ENCODE peak calls at places on chromosomes 12 and 14, in nine cellular contexts. O is NCI-H446; G is left kidney; K is nephron progenitor cell; Y is H1; T is GM13976; C is KG1; P is naive thymus-derived CD8-positive, alpha-beta T cell; V is BJ. Q is an unnamed sample.

GRCh38 chr12:130186101-130186465 is 23.8 kb downstream of the FZD10 start:
- DNase-seq in K (no peak), T (no peak), Y (no peak), O (no peak), V (no peak), G (peak), P (no peak), C (no peak), Q (no peak)

GRCh38 chr14:57732886-57733285 is 133.0 kb downstream of the SLC35F4 start:
- DNase-seq in V (no peak), Y (no peak), G (peak), O (no peak), K (no peak), C (no peak), T (no peak), P (no peak), Q (no peak)

GRCh38 chr12:123485756-123486155 is 27.8 kb downstream of the SNRNP35 start:
- DNase-seq in O (no peak), V (no peak), P (no peak), G (no peak), C (no peak), T (no peak), Y (no peak), K (no peak), Q (no peak)

GRCh38 chr12:29519585-29520182 is 22.2 kb upstream of the OVCH1 start:
- DNase-seq in Y (no peak), T (peak), O (no peak), G (peak), C (no peak), K (peak), P (no peak), V (no peak), Q (peak)

GRCh38 chr12:79411791-79412190 is 279.0 kb downstream of the PAWR start:
- DNase-seq in K (no peak), O (no peak), C (no peak), Y (no peak), G (no peak), V (no peak), T (no peak), P (no peak), Q (no peak)

GRCh38 chr12:52446346-52447045 is 5.5 kb downstream of the KRT6B start:
- DNase-seq in K (no peak), P (no peak), Y (no peak), O (no peak), T (no peak), C (no peak), G (no peak), V (no peak), Q (no peak)

GRCh38 chr14:97644365-97644764 is 847.2 kb downstream of the VRK1 start:
- DNase-seq in C (no peak), T (no peak), O (no peak), K (no peak), V (no peak), Y (no peak), G (no peak), P (no peak), Q (no peak)

GRCh38 chr12:3196488-3196887 is 119.3 kb downstream of the TSPAN9 start:
- DNase-seq in Y (no peak), C (no peak), G (no peak), T (no peak), V (no peak), P (no peak), O (no peak), K (no peak), Q (no peak)

GRCh38 chr12:27396416-27396815 is 50.1 kb upstream of the SMCO2 start:
- DNase-seq in O (no peak), C (no peak), T (no peak), V (no peak), G (peak), K (no peak), P (no peak), Y (no peak), Q (no peak)

GRCh38 chr12:8860165-8860961 is 37.9 kb downstream of the A2ML1 start:
- DNase-seq in C (no peak), O (no peak), K (peak), V (no peak), G (peak), T (peak), P (no peak), Y (peak), Q (no peak)

GRCh38 chr14:75162631-75163030 is 13.8 kb downstream of the TMED10 start:
- DNase-seq in K (no peak), V (no peak), T (no peak), C (no peak), P (no peak), G (no peak), O (no peak), Y (no peak), Q (no peak)

GRCh38 chr14:83023369-83023768 is 1489.7 kb upstream of the SEL1L start:
- DNase-seq in C (no peak), K (no peak), Y (no peak), O (no peak), G (no peak), V (no peak), T (no peak), P (no peak), Q (no peak)

GRCh38 chr14:100486025-100486828 is 101.0 kb downstream of the BEGAIN start:
- DNase-seq in O (peak), C (peak), K (peak), T (peak), V (peak), G (peak), Y (peak), P (peak), Q (peak)

GRCh38 chr14:95833429-95833828 is 43.2 kb upstream of the TUNAR start:
- DNase-seq in V (no peak), O (no peak), C (no peak), T (no peak), G (no peak), P (no peak), K (no peak), Y (no peak), Q (no peak)

GRCh38 chr12:39503445-39503844 is 60.5 kb upstream of the KIF21A start:
- DNase-seq in G (no peak), P (no peak), Y (no peak), K (no peak), O (no peak), T (no peak), C (no peak), V (no peak), Q (no peak)

GRCh38 chr14:103121161-103121845 is 2.0 kb upstream of the TNFAIP2 start:
- DNase-seq in V (no peak), K (no peak), G (no peak), T (no peak), O (no peak), C (no peak), Y (no peak), P (no peak), Q (no peak)

GRCh38 chr14:37584211-37585100 is 10.6 kb downstream of the FOXA1 start:
- DNase-seq in O (no peak), Y (no peak), T (peak), C (no peak), K (peak), P (no peak), G (peak), V (no peak), Q (no peak)

GRCh38 chr12:54352022-54352531 is 12.2 kb downstream of the GPR84 start:
- DNase-seq in O (no peak), Y (peak), V (no peak), T (no peak), G (peak), K (peak), C (no peak), P (peak), Q (no peak)

GRCh38 chr12:92927055-92927435 is 2.0 kb downstream of the EEA1 start:
- DNase-seq in Y (no peak), C (no peak), V (no peak), T (peak), K (no peak), P (no peak), G (peak), O (no peak), Q (peak)

GRCh38 chr12:4438834-4439596 is 6.6 kb downstream of the FGF6 start:
- DNase-seq in C (no peak), P (no peak), V (no peak), K (no peak), T (no peak), G (no peak), O (no peak), Y (no peak), Q (no peak)

GRCh38 chr12:27334052-27334720 is 1.6 kb downstream of the BMAL2 start:
- DNase-seq in K (no peak), P (no peak), V (no peak), T (peak), Y (no peak), C (no peak), O (no peak), G (peak), Q (no peak)

GRCh38 chr12:64877363-64878004 is 53.0 kb downstream of the TBC1D30 start:
- DNase-seq in C (no peak), P (no peak), V (no peak), G (no peak), O (no peak), Y (no peak), T (peak), K (no peak), Q (no peak)

GRCh38 chr12:57096099-57096572 is 7.2 kb downstream of the NAB2 start:
- DNase-seq in K (no peak), G (peak), V (no peak), Y (no peak), C (no peak), O (no peak), P (no peak), T (peak), Q (no peak)

GRCh38 chr14:105507247-105507646 is 16.2 kb downstream of the TEDC1 start:
- DNase-seq in K (no peak), Y (no peak), G (no peak), P (no peak), T (no peak), O (no peak), V (no peak), C (no peak), Q (no peak)

GRCh38 chr12:45946435-45946834 is 43.9 kb downstream of the SCAF11 start:
- DNase-seq in K (no peak), Y (no peak), C (no peak), T (no peak), V (no peak), O (no peak), P (no peak), G (no peak), Q (no peak)

GRCh38 chr12:110763578-110763977 is 20.9 kb upstream of the PPP1CC start:
- DNase-seq in O (no peak), C (no peak), P (no peak), K (no peak), G (no peak), Y (no peak), V (no peak), T (no peak), Q (no peak)

GRCh38 chr14:104101651-104102281 is 16.3 kb downstream of the ASPG start:
- DNase-seq in C (no peak), G (no peak), Y (no peak), V (no peak), T (no peak), K (peak), P (no peak), O (no peak), Q (no peak)

GRCh38 chr12:112046003-112046402 is 32.8 kb downstream of the ERP29 start:
- DNase-seq in O (no peak), G (no peak), C (no peak), V (no peak), Y (no peak), K (no peak), P (no peak), T (no peak), Q (no peak)

GRCh38 chr12:9692909-9693308 is 23.4 kb downstream of the CLEC2D start:
- DNase-seq in T (no peak), G (no peak), K (no peak), O (no peak), C (no peak), P (no peak), Y (no peak), V (no peak), Q (no peak)

GRCh38 chr12:63855299-63855698 is 10.8 kb downstream of the SRGAP1 start:
- DNase-seq in Y (no peak), O (no peak), C (no peak), V (no peak), P (no peak), T (no peak), K (no peak), G (no peak), Q (no peak)

GRCh38 chr14:71551291-71551955 is 380.8 kb upstream of the RGS6 start:
- DNase-seq in G (peak), Y (no peak), V (peak), T (no peak), O (no peak), C (no peak), K (no peak), P (no peak), Q (peak)

GRCh38 chr12:66502911-66503310 is 176.0 kb downstream of the GRIP1 start:
- DNase-seq in O (no peak), G (no peak), C (no peak), Y (no peak), K (no peak), T (no peak), P (no peak), V (no peak), Q (no peak)

GRCh38 chr12:3333991-3334391 is 157.0 kb upstream of the PRMT8 start:
- DNase-seq in Y (no peak), V (no peak), G (no peak), T (no peak), K (no peak), P (no peak), O (no peak), C (no peak), Q (no peak)

GRCh38 chr14:93348292-93348691 is 1.3 kb downstream of the COX8C start:
- DNase-seq in T (no peak), K (no peak), V (no peak), Y (no peak), C (no peak), O (no peak), P (no peak), G (no peak), Q (no peak)

GRCh38 chr12:29510591-29511174 is 13.2 kb upstream of the OVCH1 start:
- DNase-seq in V (no peak), C (no peak), Y (no peak), T (no peak), P (no peak), K (no peak), G (no peak), O (no peak), Q (no peak)

GRCh38 chr14:52948039-52948438 is 2.8 kb downstream of the FERMT2 start:
- DNase-seq in O (no peak), Y (no peak), C (no peak), G (no peak), P (no peak), K (no peak), T (no peak), V (no peak), Q (no peak)

Q was measured in GM04504.